ENCODE peak calls at places on chromosomes 4 and X, in nine cellular contexts. H is non-pigmented ciliary epithelial cell; A is neural progenitor cell; G is NCI-H1092; M is H54; Q is HTR-8/SVneo; S is HCT116; X is NCI-H2081; O is stimulated activated CD4-positive, alpha-beta T cell treated with anti-CD3 and anti-CD28 coated beads, Interleukin-4, amount 100 ng/mL, for 1 hour. I is an unnamed sample.

GRCh38 chr4:76640252-76640925 is 205.4 kb downstream of the SHROOM3 start:
- DNase-seq in H (no peak), A (no peak), G (peak; percentile 75), M (no peak), Q (no peak), S (no peak), X (peak; percentile 92), O (no peak), I (no peak)

GRCh38 chrX:12463052-12463451 is 324.8 kb downstream of the FRMPD4 start:
- DNase-seq in H (no peak), A (no peak), G (no peak), M (no peak), Q (no peak), S (no peak), X (no peak), O (no peak), I (no peak)

GRCh38 chrX:56233682-56234081 is 1.5 kb downstream of the KLF8 start:
- DNase-seq in H (no peak), A (peak; percentile 64), G (no peak), M (no peak), Q (no peak), S (peak; percentile 29), X (no peak), O (no peak), I (peak; percentile 82)

GRCh38 chr4:109232666-109233065 is 69.8 kb downstream of the COL25A1 start:
- DNase-seq in H (no peak), A (no peak), G (no peak), M (no peak), Q (no peak), S (no peak), X (no peak), O (no peak), I (no peak)

GRCh38 chr4:159504634-159505033 is 401.8 kb downstream of the RAPGEF2 start:
- DNase-seq in H (no peak), A (no peak), G (no peak), M (no peak), Q (peak; percentile 29), S (no peak), X (peak; percentile 13), O (no peak), I (no peak)

GRCh38 chrX:38287669-38288068 is 39.6 kb downstream of the RPGR start:
- DNase-seq in H (no peak), A (no peak), G (no peak), M (no peak), Q (no peak), S (no peak), X (no peak), O (no peak), I (no peak)

GRCh38 chr4:74320559-74321118 is 12.4 kb downstream of the EPGN start:
- DNase-seq in H (no peak), A (peak; percentile 63), G (no peak), M (peak; percentile 4), Q (peak; percentile 19), S (peak; percentile 98), X (peak; percentile 35), O (peak; percentile 28), I (peak; percentile 80)

GRCh38 chr4:87525636-87526035 is 3.5 kb downstream of the SPARCL1 start:
- DNase-seq in H (no peak), A (peak; percentile 58), G (no peak), M (no peak), Q (no peak), S (no peak), X (no peak), O (no peak), I (no peak)

GRCh38 chrX:109732319-109732779 is 708 bp downstream of the ACSL4 start:
- DNase-seq in H (no peak), A (peak; percentile 25), G (no peak), M (peak; percentile 9), Q (no peak), S (no peak), X (peak; percentile 48), O (no peak), I (peak; percentile 9)

GRCh38 chrX:85109235-85109634 is 105.6 kb downstream of the APOOL start:
- DNase-seq in H (no peak), A (peak; percentile 26), G (no peak), M (peak; percentile 2), Q (no peak), S (peak; percentile 35), X (peak; percentile 25), O (no peak), I (no peak)

GRCh38 chr4:797066-797465 is 28.9 kb downstream of the CPLX1 start:
- DNase-seq in H (no peak), A (no peak), G (peak; percentile 82), M (no peak), Q (no peak), S (no peak), X (peak; percentile 96), O (no peak), I (no peak)

GRCh38 chr4:130563185-130563890 is 1467.4 kb downstream of the C4orf33 start:
- DNase-seq in H (peak; percentile 46), A (peak; percentile 82), G (peak; percentile 34), M (peak; percentile 21), Q (peak; percentile 55), S (peak; percentile 66), X (peak; percentile 39), O (no peak), I (peak; percentile 45)

GRCh38 chrX:139720136-139720535 is 12.2 kb upstream of the MCF2 start:
- DNase-seq in H (no peak), A (peak; percentile 53), G (no peak), M (peak; percentile 33), Q (peak; percentile 3), S (no peak), X (no peak), O (no peak), I (peak; percentile 7)

GRCh38 chr4:185950891-185951290 is 118.1 kb upstream of the TLR3 start:
- DNase-seq in H (peak; percentile 41), A (no peak), G (no peak), M (no peak), Q (no peak), S (no peak), X (no peak), O (no peak), I (no peak)

GRCh38 chrX:152445926-152446325 is 5.2 kb downstream of the GABRA3 start:
- DNase-seq in H (no peak), A (no peak), G (no peak), M (no peak), Q (no peak), S (no peak), X (no peak), O (no peak), I (peak; percentile 8)

GRCh38 chr4:182486895-182487294 is 243.7 kb downstream of the TENM3 start:
- DNase-seq in H (no peak), A (no peak), G (no peak), M (no peak), Q (no peak), S (no peak), X (no peak), O (no peak), I (no peak)

GRCh38 chrX:17464196-17464595 is 89.2 kb downstream of the NHS start:
- DNase-seq in H (no peak), A (no peak), G (no peak), M (no peak), Q (no peak), S (no peak), X (no peak), O (no peak), I (peak; percentile 83)

GRCh38 chrX:45771114-45771513 is 570.4 kb upstream of the DIPK2B start:
- DNase-seq in H (peak; percentile 87), A (no peak), G (no peak), M (no peak), Q (peak; percentile 18), S (peak; percentile 77), X (peak; percentile 4), O (no peak), I (peak; percentile 21)

GRCh38 chrX:97639526-97639925 is 755.8 kb downstream of the RPA4 start:
- DNase-seq in H (no peak), A (peak; percentile 93), G (no peak), M (no peak), Q (no peak), S (no peak), X (peak; percentile 10), O (no peak), I (no peak)

GRCh38 chrX:133151320-133151719 is 54.4 kb upstream of the USP26 start:
- DNase-seq in H (no peak), A (no peak), G (no peak), M (no peak), Q (no peak), S (no peak), X (no peak), O (no peak), I (peak; percentile 3)

GRCh38 chrX:108177321-108177990 is 85.9 kb downstream of the ATG4A start:
- DNase-seq in H (no peak), A (peak; percentile 88), G (no peak), M (no peak), Q (no peak), S (no peak), X (no peak), O (no peak), I (no peak)